ENCODE peak calls at places on chromosomes 5 and 9, in five cellular contexts. E, D, U, F and G are unnamed samples.

GRCh38 chr5:6606884-6607558 is 25.8 kb downstream of the NSUN2 start:
- DNase-seq in E (no peak), U (no peak), F (no peak), D (no peak), G (no peak)

GRCh38 chr5:78000191-78000590 is 224.1 kb upstream of the TBCA start:
- DNase-seq in D (no peak), E (no peak), F (no peak), U (no peak), G (no peak)

GRCh38 chr9:124506433-124506832 is 766 bp downstream of the NR5A1 start:
- DNase-seq in E (no peak), U (no peak), F (no peak), D (no peak), G (no peak)

GRCh38 chr9:113963914-113964739 is 88.0 kb downstream of the ZNF618 start:
- DNase-seq in F (no peak), E (no peak), D (no peak), U (no peak), G (no peak)

GRCh38 chr9:79189511-79189924 is 382.2 kb upstream of the TLE4 start:
- DNase-seq in F (no peak), D (peak; percentile 52), U (peak; percentile 27), E (peak; percentile 76), G (peak; percentile 77)

GRCh38 chr5:74200560-74200959 is 440.0 kb downstream of the ENC1 start:
- DNase-seq in E (no peak), D (no peak), U (no peak), F (no peak), G (no peak)

GRCh38 chr5:107092695-107093094 is 578.0 kb downstream of the EFNA5 start:
- DNase-seq in E (no peak), F (no peak), U (no peak), D (no peak), G (no peak)

GRCh38 chr9:120336021-120336752 is 243.8 kb downstream of the CDK5RAP2 start:
- DNase-seq in D (no peak), E (no peak), U (no peak), F (no peak), G (no peak)

GRCh38 chr9:136232964-136233363 is 12.6 kb downstream of the QSOX2 start:
- DNase-seq in U (no peak), D (no peak), E (no peak), F (no peak), G (no peak)

GRCh38 chr9:107484117-107484723 is 5.3 kb downstream of the KLF4 start:
- DNase-seq in F (peak; percentile 73), U (peak; percentile 84), E (peak; percentile 90), D (peak; percentile 91), G (peak; percentile 71)

GRCh38 chr5:143922718-143923117 is 110.8 kb downstream of the HMHB1 start:
- DNase-seq in F (no peak), D (peak; percentile 54), U (peak; percentile 38), E (peak; percentile 58), G (peak; percentile 53)

GRCh38 chr9:90344013-90344412 is 298.6 kb downstream of the DIRAS2 start:
- DNase-seq in D (peak; percentile 34), E (peak; percentile 83), U (no peak), F (no peak), G (peak; percentile 25)

GRCh38 chr5:124783285-124783684 is 36.8 kb upstream of the ZNF608 start:
- DNase-seq in D (no peak), U (no peak), F (no peak), E (no peak), G (no peak)

GRCh38 chr9:137087409-137087925 is 682 bp downstream of the MAN1B1 start:
- DNase-seq in D (no peak), U (no peak), E (no peak), F (no peak), G (no peak)

GRCh38 chr5:173890195-173890951 is 2.2 kb downstream of the CPEB4 start:
- DNase-seq in U (peak; percentile 48), F (no peak), E (peak; percentile 51), D (peak; percentile 42), G (no peak)

GRCh38 chr9:137268538-137269201 is 8.9 kb upstream of the TOR4A start:
- DNase-seq in F (no peak), E (no peak), U (no peak), D (peak; percentile 46), G (peak; percentile 31)

GRCh38 chr9:23825700-23826099 is 340 bp downstream of the ELAVL2 start:
- DNase-seq in E (no peak), U (no peak), F (no peak), D (no peak), G (no peak)

GRCh38 chr5:41790038-41790776 is 80.0 kb downstream of the OXCT1 start:
- DNase-seq in D (no peak), E (no peak), F (no peak), U (no peak), G (no peak)

GRCh38 chr9:136501686-136502085 is 18.8 kb upstream of the SEC16A start:
- DNase-seq in E (no peak), U (no peak), D (no peak), F (no peak), G (no peak)

GRCh38 chr9:23851024-23851629 is 25.1 kb upstream of the ELAVL2 start:
- DNase-seq in D (no peak), F (peak; percentile 17), E (no peak), U (peak; percentile 2), G (no peak)

GRCh38 chr5:135535420-135535819 is 344 bp downstream of the NEUROG1 start:
- DNase-seq in U (peak; percentile 20), D (peak; percentile 3), E (no peak), F (no peak), G (no peak)

GRCh38 chr5:3056901-3057300 is 305.4 kb upstream of the IRX2 start:
- DNase-seq in D (no peak), U (no peak), F (no peak), E (no peak), G (no peak)

GRCh38 chr5:131545856-131546255 is 89.2 kb downstream of the RAPGEF6 start:
- DNase-seq in E (peak; percentile 21), F (no peak), U (peak; percentile 7), D (peak; percentile 47), G (peak; percentile 58)

GRCh38 chr9:136482046-136482792 is 621 bp downstream of the SEC16A start:
- DNase-seq in E (peak; percentile 56), F (peak; percentile 47), U (peak; percentile 42), D (peak; percentile 60), G (peak; percentile 28)

GRCh38 chr5:172429201-172429940 is 25.0 kb downstream of the SH3PXD2B start:
- DNase-seq in E (peak; percentile 90), F (peak; percentile 28), D (peak; percentile 89), U (no peak), G (peak; percentile 19)

GRCh38 chr5:90529939-90530677 is 724 bp upstream of the LYSMD3 start:
- DNase-seq in F (peak; percentile 71), E (peak; percentile 85), D (peak; percentile 87), U (peak; percentile 78), G (peak; percentile 70)

DNA sequence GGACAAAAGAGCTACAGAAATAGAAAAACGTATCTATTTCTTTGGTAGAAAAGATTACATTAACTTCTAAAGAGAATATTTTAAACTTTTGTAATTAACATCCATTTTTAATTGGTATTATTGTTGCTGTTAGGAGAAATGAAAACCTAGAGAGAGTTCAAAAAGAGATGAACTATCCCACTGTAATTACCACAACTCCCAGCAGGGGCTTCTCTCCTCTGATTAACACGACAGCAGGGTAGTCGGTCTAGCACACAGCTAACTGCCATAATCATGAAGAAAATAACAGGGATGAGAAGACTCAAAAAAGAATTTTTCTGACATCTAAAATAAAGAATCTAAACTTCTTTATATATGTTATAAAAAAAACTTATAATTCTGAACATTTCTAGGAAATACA is 86.2 kb upstream of the CDH9 start:
- DNase-seq in F (no peak), E (peak; percentile 49), U (peak; percentile 21), D (peak; percentile 71), G (peak; percentile 54)
- TF ChIP-seq CTCF in F (no peak), E (peak; percentile 64), U (peak; percentile 19), D (peak; percentile 78), G (peak; percentile 72)

GRCh38 chr9:132075853-132076252 is 3.8 kb downstream of the MED27 start:
- DNase-seq in E (no peak), D (no peak), F (no peak), U (no peak), G (no peak)

GRCh38 chr9:132077881-132078280 is 1.8 kb downstream of the MED27 start:
- DNase-seq in D (no peak), E (no peak), F (no peak), U (no peak), G (no peak)

GRCh38 chr9:132078369-132079356 is 1.0 kb downstream of the MED27 start:
- DNase-seq in U (no peak), D (peak; percentile 33), F (peak; percentile 14), E (peak; percentile 63), G (no peak)

GRCh38 chr9:132082188-132082587 is 2.5 kb upstream of the MED27 start:
- DNase-seq in U (peak; percentile 37), F (no peak), E (no peak), D (no peak), G (no peak)

GRCh38 chr9:132079391-132080071 is at the start of gene MED27:
- DNase-seq in E (peak; percentile 89), D (peak; percentile 90), U (peak; percentile 87), F (peak; percentile 98), G (peak; percentile 92)
- TF ChIP-seq CTCF in E (no peak), D (no peak), U (no peak), F (no peak), G (no peak)

DNA sequence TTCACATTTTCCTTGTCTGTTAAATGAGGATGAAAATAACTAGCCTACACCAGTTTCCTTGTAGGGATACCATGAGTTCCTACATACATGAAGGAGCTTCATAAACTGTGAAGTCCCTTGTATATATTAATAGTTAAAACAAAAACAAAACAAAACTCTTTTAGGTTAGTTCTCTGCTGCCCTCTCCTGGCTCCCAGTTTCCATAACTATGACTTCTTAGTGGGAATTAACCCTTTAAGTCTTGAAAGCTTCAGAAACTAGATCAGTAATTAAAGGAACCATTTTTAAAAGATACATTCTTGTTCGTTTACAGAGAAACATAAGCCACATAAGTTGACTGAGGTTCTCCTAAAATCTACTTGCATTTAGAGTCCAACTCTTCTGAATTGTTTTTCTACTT is 500.0 kb upstream of the C9orf72 start:
- DNase-seq in E (peak; percentile 52), F (peak; percentile 61), U (peak; percentile 49), D (peak; percentile 82), G (peak; percentile 63)
- TF ChIP-seq CTCF in E (peak; percentile 50), F (no peak), U (peak; percentile 48), D (peak; percentile 67), G (peak; percentile 63)

GRCh38 chr5:153498516-153498915 is 8.0 kb downstream of the GRIA1 start:
- DNase-seq in D (no peak), F (no peak), E (peak; percentile 51), U (no peak), G (no peak)

GRCh38 chr5:153491408-153491807 is 938 bp downstream of the GRIA1 start:
- DNase-seq in F (no peak), D (no peak), E (no peak), U (no peak), G (no peak)

GRCh38 chr5:153496835-153497234 is 6.4 kb downstream of the GRIA1 start:
- DNase-seq in E (peak; percentile 67), F (no peak), U (peak; percentile 7), D (peak; percentile 73), G (peak; percentile 27)
- TF ChIP-seq CTCF in E (peak; percentile 92), F (no peak), U (peak; percentile 55), D (peak; percentile 90), G (peak; percentile 83)

GRCh38 chr5:75325242-75325641 is 11.8 kb upstream of the HMGCR start:
- DNase-seq in U (no peak), E (no peak), D (no peak), F (no peak), G (no peak)
- TF ChIP-seq CTCF in U (no peak), E (no peak), D (no peak), F (no peak), G (peak; percentile 11)